ENCODE peak calls at places on chromosomes 16 and 17, in four cellular contexts. One of them, this sample, is unnamed.

GRCh38 chr16:29644338-29644857 is 18.6 kb upstream of the SPN start:
- DNase-seq in K562: no peak
- DNase-seq in HepG2: no peak
- DNase-seq in HEK293T: no peak
- DNase-seq in this sample: peak; percentile 88

GRCh38 chr17:5226940-5227878 is 7.5 kb downstream of the SCIMP start:
- DNase-seq in K562: no peak
- DNase-seq in HepG2: no peak
- DNase-seq in HEK293T: no peak
- DNase-seq in this sample: peak; percentile 92

GRCh38 chr16:9797306-9797705 is 384.9 kb downstream of the GRIN2A start:
- DNase-seq in K562: no peak
- DNase-seq in HepG2: peak; percentile 13
- DNase-seq in HEK293T: no peak
- DNase-seq in this sample: no peak

GRCh38 chr17:76005263-76006149 is 4.9 kb downstream of the CDK3 start:
- DNase-seq in K562: peak; percentile 83
- DNase-seq in HepG2: peak; percentile 82
- DNase-seq in HEK293T: peak; percentile 83
- DNase-seq in this sample: no peak

GRCh38 chr16:81457326-81458133 is 12.9 kb downstream of the CMIP start:
- DNase-seq in K562: peak; percentile 88
- DNase-seq in HepG2: peak; percentile 89
- DNase-seq in HEK293T: no peak
- DNase-seq in this sample: no peak

GRCh38 chr17:47733414-47734288 is 615 bp downstream of the TBX21 start:
- DNase-seq in K562: no peak
- DNase-seq in HepG2: no peak
- DNase-seq in HEK293T: no peak
- DNase-seq in this sample: no peak

GRCh38 chr16:87133966-87134945 is 182.9 kb downstream of the C16orf95 start:
- DNase-seq in K562: no peak
- DNase-seq in HepG2: no peak
- DNase-seq in HEK293T: no peak
- DNase-seq in this sample: no peak

GRCh38 chr16:10122026-10122425 is 60.2 kb downstream of the GRIN2A start:
- DNase-seq in K562: no peak
- DNase-seq in HepG2: no peak
- DNase-seq in HEK293T: no peak
- DNase-seq in this sample: no peak

GRCh38 chr17:59963738-59964454 is 644 bp downstream of the RNFT1 start:
- DNase-seq in K562: peak; percentile 45
- DNase-seq in HepG2: peak; percentile 16
- DNase-seq in HEK293T: peak; percentile 47
- DNase-seq in this sample: no peak

GRCh38 chr17:15341385-15341849 is at the start of gene TEKT3:
- DNase-seq in K562: peak; percentile 51
- DNase-seq in HepG2: no peak
- DNase-seq in HEK293T: peak; percentile 72
- DNase-seq in this sample: no peak

GRCh38 chr17:49016775-49017463 is 19.7 kb downstream of the IGF2BP1 start:
- DNase-seq in K562: no peak
- DNase-seq in HepG2: no peak
- DNase-seq in HEK293T: no peak
- DNase-seq in this sample: no peak

GRCh38 chr16:27123795-27124194 is 57.1 kb downstream of the C16orf82 start:
- DNase-seq in K562: peak; percentile 35
- DNase-seq in HepG2: no peak
- DNase-seq in HEK293T: no peak
- DNase-seq in this sample: no peak

GRCh38 chr17:10067446-10068143 is 130.8 kb downstream of the GAS7 start:
- DNase-seq in K562: no peak
- DNase-seq in HepG2: no peak
- DNase-seq in HEK293T: no peak
- DNase-seq in this sample: no peak

GRCh38 chr17:42456223-42457106 is 2.2 kb upstream of the ATP6V0A1 start:
- DNase-seq in K562: peak; percentile 62
- DNase-seq in HepG2: no peak
- DNase-seq in HEK293T: no peak
- DNase-seq in this sample: peak; percentile 57

GRCh38 chr17:1462164-1463112 is 6.4 kb upstream of the CRK start:
- DNase-seq in K562: no peak
- DNase-seq in HepG2: no peak
- DNase-seq in HEK293T: no peak
- DNase-seq in this sample: no peak

GRCh38 chr17:61770752-61771533 is 92.4 kb downstream of the BRIP1 start:
- DNase-seq in K562: no peak
- DNase-seq in HepG2: no peak
- DNase-seq in HEK293T: no peak
- DNase-seq in this sample: no peak

GRCh38 chr16:10941127-10941933 is 938 bp downstream of the DEXI start:
- DNase-seq in K562: no peak
- DNase-seq in HepG2: no peak
- DNase-seq in HEK293T: no peak
- DNase-seq in this sample: no peak

GRCh38 chr16:84022641-84023040 is 20.0 kb downstream of the SLC38A8 start:
- DNase-seq in K562: no peak
- DNase-seq in HepG2: no peak
- DNase-seq in HEK293T: no peak
- DNase-seq in this sample: no peak

GRCh38 chr16:29983420-29984136 is 9.9 kb downstream of the TAOK2 start:
- DNase-seq in K562: no peak
- DNase-seq in HepG2: no peak
- DNase-seq in HEK293T: no peak
- DNase-seq in this sample: no peak

GRCh38 chr17:69870091-69870530 is 204.9 kb upstream of the KCNJ16 start:
- DNase-seq in K562: no peak
- DNase-seq in HepG2: no peak
- DNase-seq in HEK293T: no peak
- DNase-seq in this sample: no peak

GRCh38 chr16:8882725-8883377 is 700 bp downstream of the LITAFD start:
- DNase-seq in K562: no peak
- DNase-seq in HepG2: no peak
- DNase-seq in HEK293T: no peak
- DNase-seq in this sample: no peak

GRCh38 chr16:49442805-49443204 is 69.2 kb downstream of the C16orf78 start:
- DNase-seq in K562: no peak
- DNase-seq in HepG2: no peak
- DNase-seq in HEK293T: no peak
- DNase-seq in this sample: no peak

GRCh38 chr17:45102856-45103255 is 29.5 kb downstream of the PLCD3 start:
- DNase-seq in K562: no peak
- DNase-seq in HepG2: no peak
- DNase-seq in HEK293T: no peak
- DNase-seq in this sample: no peak

GRCh38 chr16:27177031-27177774 is 26.1 kb upstream of the KDM8 start:
- DNase-seq in K562: no peak
- DNase-seq in HepG2: no peak
- DNase-seq in HEK293T: no peak
- DNase-seq in this sample: no peak

GRCh38 chr17:43545383-43545632 is 832 bp downstream of the ETV4 start:
- DNase-seq in K562: no peak
- DNase-seq in HepG2: no peak
- DNase-seq in HEK293T: no peak
- DNase-seq in this sample: no peak

GRCh38 chr16:920722-921121 is 50.1 kb downstream of the LMF1 start:
- DNase-seq in K562: no peak
- DNase-seq in HepG2: no peak
- DNase-seq in HEK293T: no peak
- DNase-seq in this sample: no peak

GRCh38 chr17:77824780-77825280 is 133.7 kb upstream of the TNRC6C start:
- DNase-seq in K562: no peak
- DNase-seq in HepG2: no peak
- DNase-seq in HEK293T: no peak
- DNase-seq in this sample: no peak

GRCh38 chr17:2282297-2282873 is 21.2 kb downstream of the SMG6 start:
- DNase-seq in K562: peak; percentile 35
- DNase-seq in HepG2: peak; percentile 60
- DNase-seq in HEK293T: peak; percentile 46
- DNase-seq in this sample: no peak

GRCh38 chr17:45451131-45451530 is 18.5 kb upstream of the ARHGAP27 start:
- DNase-seq in K562: no peak
- DNase-seq in HepG2: no peak
- DNase-seq in HEK293T: peak; percentile 4
- DNase-seq in this sample: no peak

GRCh38 chr17:55295411-55296170 is 30.8 kb downstream of the HLF start:
- DNase-seq in K562: peak; percentile 75
- DNase-seq in HepG2: peak; percentile 77
- DNase-seq in HEK293T: peak; percentile 80
- DNase-seq in this sample: no peak

GRCh38 chr16:19137621-19138128 is 23.9 kb downstream of the ITPRIPL2 start:
- DNase-seq in K562: no peak
- DNase-seq in HepG2: no peak
- DNase-seq in HEK293T: no peak
- DNase-seq in this sample: no peak

GRCh38 chr16:19140392-19140791 is 26.6 kb downstream of the ITPRIPL2 start:
- DNase-seq in K562: no peak
- DNase-seq in HepG2: no peak
- DNase-seq in HEK293T: no peak
- DNase-seq in this sample: no peak

GRCh38 chr16:19139436-19140091 is 25.8 kb downstream of the ITPRIPL2 start:
- DNase-seq in K562: no peak
- DNase-seq in HepG2: no peak
- DNase-seq in HEK293T: no peak
- DNase-seq in this sample: no peak

GRCh38 chr16:19137201-19137601 is 23.4 kb downstream of the ITPRIPL2 start:
- DNase-seq in K562: no peak
- DNase-seq in HepG2: no peak
- DNase-seq in HEK293T: no peak
- DNase-seq in this sample: no peak

GRCh38 chr16:19138601-19139000 is 24.8 kb downstream of the ITPRIPL2 start:
- DNase-seq in K562: no peak
- DNase-seq in HepG2: no peak
- DNase-seq in HEK293T: peak; percentile 39
- DNase-seq in this sample: no peak
- TF ChIP-seq TARDBP in K562: no peak
- TF ChIP-seq TARDBP in HepG2: no peak
- TF ChIP-seq TARDBP in HEK293T: no peak
- TF ChIP-seq TARDBP in this sample: no peak

DNA sequence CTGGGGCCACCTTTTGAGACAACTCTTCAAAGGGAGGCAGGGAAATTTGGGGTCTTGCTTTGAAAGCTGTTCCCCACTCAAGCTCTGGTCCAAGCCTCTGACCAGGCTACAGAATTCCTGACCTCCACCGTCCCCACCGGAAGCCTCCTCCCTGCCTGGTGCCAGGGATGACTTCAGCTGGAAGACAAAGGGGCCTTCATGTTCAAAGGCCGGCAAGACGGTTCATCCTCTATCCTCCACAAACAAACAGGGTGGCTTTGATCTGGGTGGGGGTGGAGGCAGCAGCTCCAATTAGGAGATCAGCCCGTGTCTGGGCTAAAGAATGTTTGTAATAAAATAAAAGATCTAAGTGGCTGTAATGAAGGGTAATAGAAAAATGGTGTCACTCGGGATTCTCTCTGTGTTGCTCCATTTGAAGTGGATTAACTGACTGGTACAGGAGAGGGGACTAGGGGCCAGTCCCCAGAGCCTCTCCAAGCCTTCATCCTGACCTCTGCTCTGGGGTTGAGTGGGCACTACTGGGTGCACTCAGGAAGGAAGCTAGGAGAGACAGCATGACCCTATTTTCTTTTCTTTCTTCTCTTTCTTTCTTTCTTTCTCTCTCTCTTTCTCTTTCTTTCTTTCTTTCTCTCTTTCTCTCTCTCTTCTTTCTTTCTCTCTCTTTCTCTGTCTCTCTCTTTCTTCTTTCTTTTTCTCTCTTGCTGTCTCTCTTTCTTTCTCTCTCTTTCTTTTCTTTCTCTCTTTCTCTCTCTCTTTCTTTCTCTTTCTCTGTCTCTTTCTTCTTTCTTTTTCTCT is 27.5 kb upstream of the NKD1 start:
- DNase-seq in K562: no peak
- DNase-seq in HepG2: peak; percentile 99
- DNase-seq in HEK293T: no peak
- DNase-seq in this sample: no peak
- TF ChIP-seq TARDBP in K562: no peak
- TF ChIP-seq TARDBP in HepG2: peak; percentile 96
- TF ChIP-seq TARDBP in HEK293T: no peak
- TF ChIP-seq TARDBP in this sample: no peak

GRCh38 chr16:79127768-79128167 is 472.8 kb downstream of the MAF start:
- DNase-seq in K562: no peak
- DNase-seq in HepG2: no peak
- DNase-seq in HEK293T: no peak
- DNase-seq in this sample: no peak

DNA sequence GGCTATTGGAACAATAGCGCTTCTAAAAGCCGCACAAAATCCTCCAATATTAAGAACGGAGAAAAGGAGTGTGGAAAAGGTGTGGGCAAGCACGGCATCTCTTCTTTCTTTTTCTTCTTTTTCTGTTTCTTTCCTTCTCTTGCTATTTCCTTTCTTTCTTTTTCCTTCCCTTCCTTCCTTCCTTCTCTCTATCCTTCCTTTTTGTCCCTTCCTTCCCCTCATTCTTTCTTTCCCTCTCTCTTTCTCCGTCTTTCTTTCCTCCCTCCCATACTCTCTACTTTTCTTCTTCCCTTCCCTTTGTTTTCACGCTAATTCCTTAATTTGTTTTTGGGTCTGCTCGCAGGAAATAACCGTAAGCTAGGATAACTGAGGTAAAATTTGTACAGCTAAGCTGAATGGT is 478.2 kb downstream of the MAF start:
- DNase-seq in K562: no peak
- DNase-seq in HepG2: no peak
- DNase-seq in HEK293T: no peak
- DNase-seq in this sample: no peak
- TF ChIP-seq TARDBP in K562: no peak
- TF ChIP-seq TARDBP in HepG2: no peak
- TF ChIP-seq TARDBP in HEK293T: no peak
- TF ChIP-seq TARDBP in this sample: no peak

GRCh38 chr16:51035110-51035498 is 116.0 kb downstream of the SALL1 start:
- DNase-seq in K562: no peak
- DNase-seq in HepG2: no peak
- DNase-seq in HEK293T: no peak
- DNase-seq in this sample: no peak

GRCh38 chr16:51025588-51026290 is 125.3 kb downstream of the SALL1 start:
- DNase-seq in K562: no peak
- DNase-seq in HepG2: no peak
- DNase-seq in HEK293T: no peak
- DNase-seq in this sample: no peak

GRCh38 chr16:51035711-51036110 is 115.4 kb downstream of the SALL1 start:
- DNase-seq in K562: no peak
- DNase-seq in HepG2: no peak
- DNase-seq in HEK293T: no peak
- DNase-seq in this sample: no peak

GRCh38 chr16:51034481-51035109 is 116.5 kb downstream of the SALL1 start:
- DNase-seq in K562: no peak
- DNase-seq in HepG2: no peak
- DNase-seq in HEK293T: no peak
- DNase-seq in this sample: no peak

DNA sequence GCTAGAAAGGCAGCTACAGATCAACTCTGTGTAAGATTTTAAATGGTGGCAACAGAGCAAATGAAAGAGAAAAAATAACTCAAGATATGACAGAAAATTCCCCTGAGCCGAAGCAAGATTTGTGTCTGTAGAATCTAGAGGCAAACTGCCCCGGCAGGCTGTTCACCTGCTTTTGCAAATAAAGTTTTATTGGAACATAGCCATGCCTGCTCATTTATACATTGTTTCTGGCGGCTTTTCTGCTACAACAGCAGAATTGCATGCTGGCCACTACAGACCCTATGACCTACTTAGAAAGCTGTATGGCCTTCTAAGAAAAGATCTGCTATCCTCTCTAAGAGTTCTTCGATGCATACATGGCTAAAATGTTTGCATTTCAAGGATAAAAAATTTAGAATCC is 119.5 kb downstream of the SALL1 start:
- DNase-seq in K562: no peak
- DNase-seq in HepG2: no peak
- DNase-seq in HEK293T: no peak
- DNase-seq in this sample: no peak
- TF ChIP-seq TARDBP in K562: no peak
- TF ChIP-seq TARDBP in HepG2: no peak
- TF ChIP-seq TARDBP in HEK293T: no peak
- TF ChIP-seq TARDBP in this sample: no peak